ENCODE peak calls at places on chromosome 2, in seven cellular contexts. G is activated gamma-delta T cell treated with Interleukin-2 at 50 U/mL for 16 hours; X is IMR-90; V is bronchial epithelial cell; U is choroid plexus epithelial cell; S is activated naive CD8-positive, alpha-beta T cell treated with anti-CD3 and anti-CD28 coated beads, Interleukin-2, amount 10 ng/mL, durations not matched to agents 7 days and 5 days; D is activated T-cell treated with anti-CD3 and anti-CD28 coated beads for 4 hours. I is an unnamed sample.

GRCh38 chr2:177763532-177764265 is 308.9 kb downstream of the PDE11A start:
- DNase-seq in S (peak), G (peak), D (peak), X (peak), U (peak), V (peak), I (peak)

GRCh38 chr2:2191110-2191707 is 139.9 kb downstream of the MYT1L start:
- DNase-seq in U (no peak), X (no peak), V (no peak), S (no peak), D (no peak), G (no peak), I (no peak)

GRCh38 chr2:169237286-169237685 is 125.0 kb downstream of the LRP2 start:
- DNase-seq in V (no peak), U (no peak), D (no peak), G (no peak), S (no peak), X (no peak), I (no peak)

GRCh38 chr2:25567406-25567805 is 106.0 kb downstream of the DTNB start:
- DNase-seq in S (no peak), G (no peak), U (peak), X (peak), V (peak), D (no peak), I (no peak)

GRCh38 chr2:43100883-43101662 is 125.3 kb downstream of the ZFP36L2 start:
- DNase-seq in D (no peak), S (no peak), G (no peak), V (no peak), U (no peak), X (peak), I (peak)

GRCh38 chr2:112621792-112622527 is 23.8 kb upstream of the SLC20A1 start:
- DNase-seq in S (no peak), D (no peak), G (no peak), V (peak), U (peak), X (peak), I (peak)

GRCh38 chr2:80326214-80326613 is 21.7 kb upstream of the LRRTM1 start:
- DNase-seq in V (peak), D (no peak), X (peak), S (no peak), U (peak), G (no peak), I (no peak)

GRCh38 chr2:236286866-236287545 is 22.8 kb upstream of the ASB18 start:
- DNase-seq in U (peak), S (no peak), G (no peak), V (peak), X (no peak), D (no peak), I (no peak)

I was measured in stomach.